ENCODE peak calls at places on chromosomes 2 and 18, in six cellular contexts. I is smooth muscle cell of the brain vasculature; O is BJ; P is GM19239; K is stimulated activated CD4-positive, alpha-beta T cell treated with anti-CD3 and anti-CD28 coated beads, Interleukin-1b, Interleukin-23, amount 100 ng/mL, for 48 hours; A is posterior vena cava. J is an unnamed sample.

GRCh38 chr2:12715878-12716249 is 872 bp upstream of the TRIB2 start:
- DNase-seq in O (no peak), I (peak), P (no peak), A (peak), K (peak), J (no peak)

GRCh38 chr2:45119038-45119437 is 109.8 kb upstream of the SIX2 start:
- DNase-seq in O (no peak), A (no peak), I (no peak), P (no peak), K (no peak), J (no peak)

GRCh38 chr18:11980555-11981382 is 538 bp upstream of the IMPA2 start:
- DNase-seq in A (peak), O (peak), I (peak), K (peak), P (peak), J (peak)

GRCh38 chr2:96249654-96250053 is 16.1 kb downstream of the TMEM127 start:
- DNase-seq in K (no peak), A (no peak), I (no peak), P (no peak), O (peak), J (peak)

GRCh38 chr18:48218285-48219022 is 190.7 kb downstream of the ZBTB7C start:
- DNase-seq in K (no peak), O (no peak), I (no peak), P (no peak), A (no peak), J (no peak)

GRCh38 chr2:20637147-20637546 is 13.8 kb downstream of the HS1BP3 start:
- DNase-seq in K (no peak), A (peak), P (no peak), O (no peak), I (no peak), J (no peak)

GRCh38 chr2:42101641-42102605 is 54.1 kb downstream of the PKDCC start:
- DNase-seq in O (peak), I (no peak), A (peak), P (peak), K (peak), J (no peak)

GRCh38 chr2:157244691-157245090 is 12.8 kb upstream of the GALNT5 start:
- DNase-seq in A (no peak), P (no peak), I (no peak), K (no peak), O (no peak), J (no peak)

GRCh38 chr18:77173274-77174030 is 40.9 kb upstream of the MBP start:
- DNase-seq in K (no peak), O (no peak), I (no peak), P (no peak), A (no peak), J (no peak)